ENCODE peak calls at places on chromosomes 5 and 9, in five cellular contexts. O is cardiac muscle cell, A is uterus, E is small intestine, V is right lobe of liver. C is an unnamed sample.

GRCh38 chr5:175778951-175779475 is 92.4 kb upstream of the CPLX2 start:
- DNase-seq in A (no peak), E (peak; percentile 17), O (peak; percentile 28), V (peak; percentile 64), C (no peak)

GRCh38 chr9:97763884-97764283 is 66.7 kb upstream of the XPA start:
- DNase-seq in E (no peak), V (no peak), A (no peak), O (no peak), C (no peak)

GRCh38 chr9:135883410-135884089 is 23.8 kb downstream of the CAMSAP1 start:
- DNase-seq in V (no peak), O (no peak), E (no peak), A (no peak), C (no peak)

GRCh38 chr5:174920906-174921550 is 196.6 kb downstream of the MSX2 start:
- DNase-seq in A (no peak), O (peak; percentile 15), V (no peak), E (no peak), C (peak; percentile 80)

GRCh38 chr5:22560115-22560514 is 293.0 kb downstream of the CDH12 start:
- DNase-seq in A (no peak), V (no peak), E (no peak), O (peak; percentile 88), C (no peak)

GRCh38 chr9:16386579-16387077 is 483.8 kb downstream of the BNC2 start:
- DNase-seq in O (peak; percentile 75), A (no peak), V (no peak), E (no peak), C (no peak)

GRCh38 chr9:575139-575538 is 266.4 kb upstream of the DMRT1 start:
- DNase-seq in E (no peak), O (no peak), V (no peak), A (no peak), C (no peak)

GRCh38 chr5:168879929-168880328 is 300.8 kb upstream of the PANK3 start:
- DNase-seq in V (no peak), A (no peak), O (peak; percentile 81), E (no peak), C (no peak)

GRCh38 chr9:120928720-120929389 is 2.3 kb upstream of the TRAF1 start:
- DNase-seq in E (peak; percentile 78), V (peak; percentile 87), A (peak; percentile 67), O (peak; percentile 67), C (peak; percentile 73)

GRCh38 chr5:150489358-150490295 is 18.3 kb upstream of the NDST1 start:
- DNase-seq in V (no peak), O (peak; percentile 35), A (no peak), E (no peak), C (peak; percentile 58)

GRCh38 chr5:65760504-65761275 is 38.7 kb downstream of the NLN start:
- DNase-seq in O (peak; percentile 88), E (peak; percentile 67), A (no peak), V (peak; percentile 32), C (no peak)

GRCh38 chr5:94613583-94613982 is 4.8 kb downstream of the KIAA0825 start:
- DNase-seq in V (no peak), O (peak; percentile 36), A (no peak), E (peak; percentile 41), C (no peak)

GRCh38 chr5:100577506-100577905 is 42.3 kb downstream of the FAM174A start:
- DNase-seq in E (no peak), O (no peak), V (no peak), A (no peak), C (no peak)

GRCh38 chr5:69368458-69369368 is 607 bp downstream of the AK6 start:
- DNase-seq in E (no peak), V (no peak), A (peak; percentile 17), O (peak; percentile 49), C (no peak)

GRCh38 chr9:27933210-27934062 is 360.2 kb upstream of the C9orf72 start:
- DNase-seq in A (no peak), V (no peak), O (no peak), E (no peak), C (no peak)

GRCh38 chr5:98927242-98927987 is 1.4 kb downstream of the CHD1 start:
- DNase-seq in V (no peak), O (peak; percentile 81), E (peak; percentile 59), A (peak; percentile 65), C (no peak)

DNA sequence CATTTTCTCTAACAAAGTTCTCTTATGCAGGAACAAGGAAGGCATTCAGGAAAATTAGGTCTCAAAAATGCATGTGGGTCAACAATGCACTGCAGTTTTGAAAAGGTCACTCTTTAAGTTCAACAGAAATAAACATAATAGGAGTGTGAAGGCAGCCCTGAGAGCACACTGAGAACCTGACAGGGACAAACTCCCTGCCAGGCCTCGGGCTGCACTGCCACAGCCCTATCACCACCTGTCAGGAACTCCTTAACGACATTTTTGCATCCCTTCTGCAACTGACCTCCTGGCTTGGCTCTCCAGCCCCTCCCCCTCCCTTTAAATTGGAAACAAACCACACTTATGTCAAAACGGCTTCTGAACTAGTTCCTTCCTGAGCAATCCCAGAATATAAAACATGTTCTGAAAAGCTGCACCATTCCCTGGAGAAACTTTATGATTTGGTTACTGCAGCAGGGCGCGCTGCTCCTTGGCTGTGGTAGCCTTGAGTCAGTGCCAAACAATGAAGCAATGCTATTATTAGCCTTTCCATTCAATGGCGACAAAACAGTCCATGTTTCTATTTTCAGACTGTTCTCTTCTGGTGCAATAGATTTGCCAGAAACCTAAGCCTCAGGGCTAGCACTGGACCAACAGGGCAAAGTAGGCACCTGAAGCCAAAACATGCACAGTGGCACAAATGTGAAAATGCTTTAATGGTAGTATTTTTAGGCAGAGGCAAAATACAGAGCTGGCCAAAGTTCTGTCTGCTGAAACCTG is 160.1 kb upstream of the ZNF608 start:
- DNase-seq in A (peak; percentile 85), E (peak; percentile 71), V (peak; percentile 29), O (peak; percentile 92), C (no peak)
- H3K4me1 ChIP-seq in A (peaks cover 14% of the 10 kb centered on the region), E (peaks cover 27% of the 10 kb centered on the region), V (peaks cover 3% of the 10 kb centered on the region), O (peaks cover 56% of the 10 kb centered on the region), C (peaks cover 2% of the 10 kb centered on the region)

DNA sequence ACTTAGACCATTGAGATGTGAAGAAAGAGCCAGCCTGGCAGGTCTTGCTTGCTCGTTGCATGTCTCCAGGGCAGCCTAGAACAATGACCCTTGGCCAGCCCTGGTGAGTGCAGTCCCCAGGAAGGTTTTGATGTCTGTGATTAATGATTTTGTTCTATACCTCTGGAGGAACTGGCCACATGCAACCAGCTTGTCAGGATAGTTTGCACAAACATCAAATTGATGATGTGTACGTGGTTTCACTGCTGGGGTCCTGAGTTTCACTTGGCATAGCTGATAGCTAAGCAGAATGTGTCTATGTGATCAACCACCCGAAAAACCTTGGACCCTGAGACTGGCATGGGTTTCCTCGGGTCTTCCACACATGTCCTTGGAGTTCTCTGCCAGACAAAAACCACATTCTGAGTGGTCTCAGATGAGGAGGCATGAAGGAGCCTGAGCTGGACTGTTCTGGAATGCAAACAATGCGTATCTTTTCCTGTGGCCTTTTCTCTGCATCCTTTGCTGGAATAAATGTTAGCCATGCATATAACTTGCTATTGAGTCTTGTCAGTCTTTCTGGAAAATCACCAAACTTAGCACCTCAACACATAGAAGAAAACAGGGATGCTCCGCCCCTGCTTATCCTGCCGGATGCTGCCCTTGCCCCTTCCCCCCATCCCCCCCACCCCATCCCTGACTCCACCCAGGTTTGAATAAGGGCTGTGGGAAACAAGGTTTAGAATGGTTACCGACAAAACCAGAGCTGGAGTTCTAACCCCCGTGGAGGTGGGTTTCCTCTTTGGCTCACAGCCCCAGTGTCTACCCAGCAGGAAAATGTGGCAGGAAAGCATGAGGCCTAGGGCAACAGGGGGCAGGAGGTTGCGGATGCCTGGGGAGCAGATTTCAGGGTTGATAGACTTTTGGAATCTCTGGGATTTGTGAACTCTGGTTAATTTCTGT is 50.1 kb upstream of the ANKRD33B start:
- DNase-seq in E (no peak), A (no peak), V (no peak), O (peak; percentile 93), C (peak; percentile 83)
- H3K4me1 ChIP-seq in E (no peaks in the 10 kb centered on the region), A (no peaks in the 10 kb centered on the region), V (no peaks in the 10 kb centered on the region), O (no peaks in the 10 kb centered on the region), C (peaks cover 7% of the 10 kb centered on the region)

GRCh38 chr9:94687451-94687850 is 39.0 kb upstream of the AOPEP start:
- DNase-seq in E (no peak), V (no peak), O (no peak), A (no peak), C (no peak)
- H3K4me1 ChIP-seq in E (no peaks in the 10 kb centered on the region), V (no peaks in the 10 kb centered on the region), O (no peaks in the 10 kb centered on the region), A (no peaks in the 10 kb centered on the region), C (no peaks in the 10 kb centered on the region)

GRCh38 chr9:137159105-137160053 is 10.5 kb downstream of the LRRC26 start:
- DNase-seq in V (no peak), E (no peak), O (no peak), A (no peak), C (no peak)

GRCh38 chr9:137160716-137161557 is 8.9 kb downstream of the LRRC26 start:
- DNase-seq in O (no peak), V (no peak), E (no peak), A (no peak), C (peak; percentile 84)

GRCh38 chr9:137158625-137159024 is 11.2 kb downstream of the LRRC26 start:
- DNase-seq in A (no peak), E (no peak), O (no peak), V (no peak), C (no peak)

GRCh38 chr9:137161558-137162483 is 8.0 kb downstream of the LRRC26 start:
- DNase-seq in E (no peak), A (no peak), V (no peak), O (no peak), C (no peak)

GRCh38 chr9:137160054-137160425 is 9.8 kb downstream of the LRRC26 start:
- DNase-seq in O (no peak), A (no peak), E (no peak), V (no peak), C (no peak)
- H3K4me1 ChIP-seq in O (no peaks in the 10 kb centered on the region), A (peaks cover 17% of the 10 kb centered on the region), E (no peaks in the 10 kb centered on the region), V (no peaks in the 10 kb centered on the region), C (no peaks in the 10 kb centered on the region)

GRCh38 chr9:122389799-122390481 is 19.1 kb downstream of the PTGS1 start:
- DNase-seq in A (no peak), E (no peak), O (no peak), V (no peak), C (peak; percentile 49)
- H3K4me1 ChIP-seq in A (no peaks in the 10 kb centered on the region), E (no peaks in the 10 kb centered on the region), O (no peaks in the 10 kb centered on the region), V (no peaks in the 10 kb centered on the region), C (peaks cover 1% of the 10 kb centered on the region)

DNA sequence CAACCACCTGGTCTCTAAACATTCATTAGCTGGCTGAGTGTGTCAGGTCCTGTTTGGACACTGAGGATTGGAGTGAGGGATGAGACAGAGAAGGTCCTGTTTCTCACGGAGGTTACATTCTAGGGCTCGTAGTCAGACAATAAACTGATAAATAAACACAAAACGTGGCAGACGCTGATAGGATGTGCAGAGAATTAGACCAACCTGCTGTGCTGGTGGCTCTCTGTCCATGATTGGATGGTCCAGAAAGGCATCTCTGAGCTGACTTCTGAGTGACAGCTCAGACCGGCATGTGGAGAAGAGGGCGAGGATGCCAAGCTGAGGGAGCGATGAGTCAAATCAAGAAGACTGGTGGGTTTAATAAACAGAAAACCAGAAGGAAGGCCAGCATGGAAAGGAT is 132.3 kb upstream of the TAF11L2 start:
- DNase-seq in O (no peak), A (no peak), V (no peak), E (no peak), C (no peak)
- H3K4me1 ChIP-seq in O (no peaks in the 10 kb centered on the region), A (no peaks in the 10 kb centered on the region), V (no peaks in the 10 kb centered on the region), E (no peaks in the 10 kb centered on the region), C (peaks cover 7% of the 10 kb centered on the region)

GRCh38 chr9:18722882-18723281 is 248.9 kb downstream of the ADAMTSL1 start:
- DNase-seq in A (no peak), E (no peak), V (no peak), O (no peak), C (no peak)
- H3K4me1 ChIP-seq in A (peaks cover 5% of the 10 kb centered on the region), E (no peaks in the 10 kb centered on the region), V (no peaks in the 10 kb centered on the region), O (peaks cover 17% of the 10 kb centered on the region), C (no peaks in the 10 kb centered on the region)